ENCODE peak calls at places on chromosomes 13 and 19, in eight cellular contexts. One of them, this sample, is unnamed.

GRCh38 chr13:48492123-48493075 is 40.5 kb downstream of the RCBTB2 start:
- DNase-seq in EL: peak
- DNase-seq in HS-27A: no peak
- DNase-seq in stimulated activated CD4-positive, alpha-beta T cell treated with anti-CD3 and anti-CD28 coated beads, Interleukin-4, amount 100 ng/mL, for 1 hour: peak
- DNase-seq in memory B cell: peak
- DNase-seq in stimulated activated CD8-positive, alpha-beta memory T cell treated with anti-CD3 and anti-CD28 coated beads, Interleukin-2, amount 100 ng/mL, for 1 hour: peak
- DNase-seq in NCI-H1105: no peak
- DNase-seq in PC-3: no peak
- DNase-seq in this sample: peak

GRCh38 chr19:44856438-44857083 is 10.5 kb downstream of the NECTIN2 start:
- DNase-seq in EL: no peak
- DNase-seq in HS-27A: no peak
- DNase-seq in stimulated activated CD4-positive, alpha-beta T cell treated with anti-CD3 and anti-CD28 coated beads, Interleukin-4, amount 100 ng/mL, for 1 hour: no peak
- DNase-seq in memory B cell: no peak
- DNase-seq in stimulated activated CD8-positive, alpha-beta memory T cell treated with anti-CD3 and anti-CD28 coated beads, Interleukin-2, amount 100 ng/mL, for 1 hour: no peak
- DNase-seq in NCI-H1105: no peak
- DNase-seq in PC-3: no peak
- DNase-seq in this sample: peak

GRCh38 chr13:100100115-100100879 is 11.4 kb downstream of the PCCA start:
- DNase-seq in EL: peak
- DNase-seq in HS-27A: peak
- DNase-seq in stimulated activated CD4-positive, alpha-beta T cell treated with anti-CD3 and anti-CD28 coated beads, Interleukin-4, amount 100 ng/mL, for 1 hour: no peak
- DNase-seq in memory B cell: no peak
- DNase-seq in stimulated activated CD8-positive, alpha-beta memory T cell treated with anti-CD3 and anti-CD28 coated beads, Interleukin-2, amount 100 ng/mL, for 1 hour: no peak
- DNase-seq in NCI-H1105: no peak
- DNase-seq in PC-3: peak
- DNase-seq in this sample: peak

GRCh38 chr19:34217952-34218817 is 36.2 kb upstream of the GARRE1 start:
- DNase-seq in EL: peak
- DNase-seq in HS-27A: peak
- DNase-seq in stimulated activated CD4-positive, alpha-beta T cell treated with anti-CD3 and anti-CD28 coated beads, Interleukin-4, amount 100 ng/mL, for 1 hour: peak
- DNase-seq in memory B cell: no peak
- DNase-seq in stimulated activated CD8-positive, alpha-beta memory T cell treated with anti-CD3 and anti-CD28 coated beads, Interleukin-2, amount 100 ng/mL, for 1 hour: peak
- DNase-seq in NCI-H1105: peak
- DNase-seq in PC-3: peak
- DNase-seq in this sample: peak

GRCh38 chr13:39804332-39805231 is 149.1 kb downstream of the COG6 start:
- DNase-seq in EL: no peak
- DNase-seq in HS-27A: no peak
- DNase-seq in stimulated activated CD4-positive, alpha-beta T cell treated with anti-CD3 and anti-CD28 coated beads, Interleukin-4, amount 100 ng/mL, for 1 hour: no peak
- DNase-seq in memory B cell: no peak
- DNase-seq in stimulated activated CD8-positive, alpha-beta memory T cell treated with anti-CD3 and anti-CD28 coated beads, Interleukin-2, amount 100 ng/mL, for 1 hour: no peak
- DNase-seq in NCI-H1105: no peak
- DNase-seq in PC-3: no peak
- DNase-seq in this sample: no peak

GRCh38 chr13:28753208-28753892 is 34.6 kb upstream of the SLC46A3 start:
- DNase-seq in EL: peak
- DNase-seq in HS-27A: peak
- DNase-seq in stimulated activated CD4-positive, alpha-beta T cell treated with anti-CD3 and anti-CD28 coated beads, Interleukin-4, amount 100 ng/mL, for 1 hour: no peak
- DNase-seq in memory B cell: no peak
- DNase-seq in stimulated activated CD8-positive, alpha-beta memory T cell treated with anti-CD3 and anti-CD28 coated beads, Interleukin-2, amount 100 ng/mL, for 1 hour: no peak
- DNase-seq in NCI-H1105: no peak
- DNase-seq in PC-3: peak
- DNase-seq in this sample: peak

GRCh38 chr19:28633223-28634030 is 579.5 kb downstream of the UQCRFS1 start:
- DNase-seq in EL: peak
- DNase-seq in HS-27A: peak
- DNase-seq in stimulated activated CD4-positive, alpha-beta T cell treated with anti-CD3 and anti-CD28 coated beads, Interleukin-4, amount 100 ng/mL, for 1 hour: peak
- DNase-seq in memory B cell: no peak
- DNase-seq in stimulated activated CD8-positive, alpha-beta memory T cell treated with anti-CD3 and anti-CD28 coated beads, Interleukin-2, amount 100 ng/mL, for 1 hour: peak
- DNase-seq in NCI-H1105: peak
- DNase-seq in PC-3: peak
- DNase-seq in this sample: peak

GRCh38 chr13:32629866-32630265 is 43.6 kb downstream of the PDS5B start:
- DNase-seq in EL: no peak
- DNase-seq in HS-27A: no peak
- DNase-seq in stimulated activated CD4-positive, alpha-beta T cell treated with anti-CD3 and anti-CD28 coated beads, Interleukin-4, amount 100 ng/mL, for 1 hour: no peak
- DNase-seq in memory B cell: no peak
- DNase-seq in stimulated activated CD8-positive, alpha-beta memory T cell treated with anti-CD3 and anti-CD28 coated beads, Interleukin-2, amount 100 ng/mL, for 1 hour: no peak
- DNase-seq in NCI-H1105: no peak
- DNase-seq in PC-3: no peak
- DNase-seq in this sample: no peak

GRCh38 chr19:30428281-30428680 is 56.1 kb downstream of the ZNF536 start:
- DNase-seq in EL: no peak
- DNase-seq in HS-27A: no peak
- DNase-seq in stimulated activated CD4-positive, alpha-beta T cell treated with anti-CD3 and anti-CD28 coated beads, Interleukin-4, amount 100 ng/mL, for 1 hour: no peak
- DNase-seq in memory B cell: no peak
- DNase-seq in stimulated activated CD8-positive, alpha-beta memory T cell treated with anti-CD3 and anti-CD28 coated beads, Interleukin-2, amount 100 ng/mL, for 1 hour: no peak
- DNase-seq in NCI-H1105: no peak
- DNase-seq in PC-3: no peak
- DNase-seq in this sample: no peak

GRCh38 chr19:55146648-55147218 is 2.3 kb downstream of the TNNT1 start:
- DNase-seq in EL: peak
- DNase-seq in HS-27A: no peak
- DNase-seq in stimulated activated CD4-positive, alpha-beta T cell treated with anti-CD3 and anti-CD28 coated beads, Interleukin-4, amount 100 ng/mL, for 1 hour: no peak
- DNase-seq in memory B cell: no peak
- DNase-seq in stimulated activated CD8-positive, alpha-beta memory T cell treated with anti-CD3 and anti-CD28 coated beads, Interleukin-2, amount 100 ng/mL, for 1 hour: no peak
- DNase-seq in NCI-H1105: peak
- DNase-seq in PC-3: peak
- DNase-seq in this sample: peak

GRCh38 chr13:33610471-33611015 is 207.4 kb upstream of the RFC3 start:
- DNase-seq in EL: no peak
- DNase-seq in HS-27A: no peak
- DNase-seq in stimulated activated CD4-positive, alpha-beta T cell treated with anti-CD3 and anti-CD28 coated beads, Interleukin-4, amount 100 ng/mL, for 1 hour: peak
- DNase-seq in memory B cell: no peak
- DNase-seq in stimulated activated CD8-positive, alpha-beta memory T cell treated with anti-CD3 and anti-CD28 coated beads, Interleukin-2, amount 100 ng/mL, for 1 hour: no peak
- DNase-seq in NCI-H1105: no peak
- DNase-seq in PC-3: no peak
- DNase-seq in this sample: peak

GRCh38 chr19:3521104-3521445 is 15.0 kb downstream of the FZR1 start:
- DNase-seq in EL: no peak
- DNase-seq in HS-27A: no peak
- DNase-seq in stimulated activated CD4-positive, alpha-beta T cell treated with anti-CD3 and anti-CD28 coated beads, Interleukin-4, amount 100 ng/mL, for 1 hour: no peak
- DNase-seq in memory B cell: no peak
- DNase-seq in stimulated activated CD8-positive, alpha-beta memory T cell treated with anti-CD3 and anti-CD28 coated beads, Interleukin-2, amount 100 ng/mL, for 1 hour: no peak
- DNase-seq in NCI-H1105: no peak
- DNase-seq in PC-3: no peak
- DNase-seq in this sample: no peak

GRCh38 chr19:34484328-34484727 is 2.8 kb downstream of the WTIP start:
- DNase-seq in EL: no peak
- DNase-seq in HS-27A: no peak
- DNase-seq in stimulated activated CD4-positive, alpha-beta T cell treated with anti-CD3 and anti-CD28 coated beads, Interleukin-4, amount 100 ng/mL, for 1 hour: no peak
- DNase-seq in memory B cell: no peak
- DNase-seq in stimulated activated CD8-positive, alpha-beta memory T cell treated with anti-CD3 and anti-CD28 coated beads, Interleukin-2, amount 100 ng/mL, for 1 hour: no peak
- DNase-seq in NCI-H1105: no peak
- DNase-seq in PC-3: no peak
- DNase-seq in this sample: no peak

GRCh38 chr13:102598061-102598460 is 1.3 kb downstream of the TPP2 start:
- DNase-seq in EL: peak
- DNase-seq in HS-27A: no peak
- DNase-seq in stimulated activated CD4-positive, alpha-beta T cell treated with anti-CD3 and anti-CD28 coated beads, Interleukin-4, amount 100 ng/mL, for 1 hour: no peak
- DNase-seq in memory B cell: no peak
- DNase-seq in stimulated activated CD8-positive, alpha-beta memory T cell treated with anti-CD3 and anti-CD28 coated beads, Interleukin-2, amount 100 ng/mL, for 1 hour: no peak
- DNase-seq in NCI-H1105: no peak
- DNase-seq in PC-3: no peak
- DNase-seq in this sample: no peak

This sample was measured in myocyte.